ENCODE peak calls at places on chromosome 11, in four cellular contexts. U is psoas muscle; L is stimulated activated CD4-positive, alpha-beta T cell treated with anti-CD3 and anti-CD28 coated beads, Interleukin-1b, Interleukin-23, amount 100 ng/mL, for 24 hours; M is aorta. G is an unnamed sample.

GRCh38 chr11:130448039-130448415 is 418 bp upstream of the ADAMTS15 start:
- DNase-seq in U (no peak), L (no peak), M (no peak), G (no peak)

GRCh38 chr11:74492974-74493815 is at the start of gene LIPT2:
- DNase-seq in U (peak; percentile 98), L (peak; percentile 94), M (peak; percentile 98), G (peak; percentile 94)

GRCh38 chr11:64834723-64835615 is 9.5 kb downstream of the CDC42BPG start:
- DNase-seq in U (no peak), L (no peak), M (no peak), G (no peak)

GRCh38 chr11:19281041-19281440 is 40.3 kb upstream of the E2F8 start:
- DNase-seq in U (no peak), L (no peak), M (no peak), G (no peak)

GRCh38 chr11:7490535-7490934 is 5.2 kb downstream of the OLFML1 start:
- DNase-seq in U (no peak), L (no peak), M (no peak), G (no peak)

GRCh38 chr11:68632802-68633201 is 51.5 kb upstream of the GAL start:
- DNase-seq in U (no peak), L (no peak), M (no peak), G (no peak)

GRCh38 chr11:35014352-35014751 is 97.9 kb downstream of the PDHX start:
- DNase-seq in U (no peak), L (no peak), M (no peak), G (no peak)

GRCh38 chr11:128420943-128421342 is 166.4 kb downstream of the ETS1 start:
- DNase-seq in U (no peak), L (no peak), M (no peak), G (no peak)

GRCh38 chr11:24748261-24748660 is 251.4 kb downstream of the LUZP2 start:
- DNase-seq in U (no peak), L (no peak), M (no peak), G (no peak)

GRCh38 chr11:71947498-71947897 is 18.7 kb downstream of the RNF121 start:
- DNase-seq in U (no peak), L (no peak), M (no peak), G (no peak)

GRCh38 chr11:47333526-47333845 is 19.0 kb downstream of the MYBPC3 start:
- DNase-seq in U (no peak), L (no peak), M (no peak), G (no peak)

GRCh38 chr11:31764766-31765165 is 46.4 kb downstream of the PAX6 start:
- DNase-seq in U (no peak), L (no peak), M (no peak), G (no peak)

GRCh38 chr11:68567553-68567952 is 107.0 kb downstream of the PPP6R3 start:
- DNase-seq in U (no peak), L (no peak), M (no peak), G (no peak)

GRCh38 chr11:35980646-35981402 is 37.0 kb downstream of the LDLRAD3 start:
- DNase-seq in U (no peak), L (no peak), M (no peak), G (no peak)

G was measured in gastrocnemius medialis.